ENCODE peak calls at places on chromosome 10, in nine cellular contexts. One of them, this sample, is unnamed. For H3K36me3, the result is how much of the 10 kb centered on the place peaks cover.

GRCh38 chr10:1036341-1036791 is 10.7 kb upstream of the IDI2 start:
- DNase-seq in right lobe of liver: no peak
- DNase-seq in GM23338: no peak
- DNase-seq in heart left ventricle: no peak
- DNase-seq in uterus: no peak
- DNase-seq in brain microvascular endothelial cell: peak
- DNase-seq in BJ: no peak
- DNase-seq in MM.1S: no peak
- DNase-seq in fibroblast of lung: peak
- DNase-seq in this sample: peak

GRCh38 chr10:35027567-35027966 is 62.6 kb downstream of the CUL2 start:
- DNase-seq in right lobe of liver: no peak
- DNase-seq in GM23338: peak
- DNase-seq in heart left ventricle: no peak
- DNase-seq in uterus: no peak
- DNase-seq in brain microvascular endothelial cell: no peak
- DNase-seq in BJ: peak
- DNase-seq in MM.1S: peak
- DNase-seq in fibroblast of lung: peak
- DNase-seq in this sample: no peak

GRCh38 chr10:4006051-4006450 is 221.0 kb upstream of the KLF6 start:
- DNase-seq in right lobe of liver: no peak
- DNase-seq in GM23338: no peak
- DNase-seq in heart left ventricle: no peak
- DNase-seq in uterus: no peak
- DNase-seq in brain microvascular endothelial cell: no peak
- DNase-seq in BJ: no peak
- DNase-seq in MM.1S: no peak
- DNase-seq in fibroblast of lung: no peak
- DNase-seq in this sample: no peak

GRCh38 chr10:44960482-44961230 is 1.1 kb downstream of the RASSF4 start:
- DNase-seq in right lobe of liver: no peak
- DNase-seq in GM23338: no peak
- DNase-seq in heart left ventricle: no peak
- DNase-seq in uterus: no peak
- DNase-seq in brain microvascular endothelial cell: no peak
- DNase-seq in BJ: no peak
- DNase-seq in MM.1S: peak
- DNase-seq in fibroblast of lung: no peak
- DNase-seq in this sample: peak

GRCh38 chr10:52316005-52316404 is 1.9 kb downstream of the DKK1 start:
- DNase-seq in right lobe of liver: no peak
- DNase-seq in GM23338: no peak
- DNase-seq in heart left ventricle: no peak
- DNase-seq in uterus: no peak
- DNase-seq in brain microvascular endothelial cell: peak
- DNase-seq in BJ: no peak
- DNase-seq in MM.1S: no peak
- DNase-seq in fibroblast of lung: peak
- DNase-seq in this sample: no peak

GRCh38 chr10:119104653-119105024 is 726 bp downstream of the DENND10 start:
- DNase-seq in right lobe of liver: peak
- DNase-seq in GM23338: peak
- DNase-seq in heart left ventricle: no peak
- DNase-seq in uterus: peak
- DNase-seq in brain microvascular endothelial cell: no peak
- DNase-seq in BJ: no peak
- DNase-seq in MM.1S: no peak
- DNase-seq in fibroblast of lung: peak
- DNase-seq in this sample: peak

GRCh38 chr10:3769511-3769910 is 15.5 kb downstream of the KLF6 start:
- DNase-seq in right lobe of liver: no peak
- DNase-seq in GM23338: no peak
- DNase-seq in heart left ventricle: no peak
- DNase-seq in uterus: no peak
- DNase-seq in brain microvascular endothelial cell: no peak
- DNase-seq in BJ: no peak
- DNase-seq in MM.1S: no peak
- DNase-seq in fibroblast of lung: no peak
- DNase-seq in this sample: no peak

GRCh38 chr10:53422223-53422888 is 649.8 kb upstream of the MBL2 start:
- DNase-seq in right lobe of liver: no peak
- DNase-seq in GM23338: peak
- DNase-seq in heart left ventricle: no peak
- DNase-seq in uterus: no peak
- DNase-seq in brain microvascular endothelial cell: no peak
- DNase-seq in BJ: no peak
- DNase-seq in MM.1S: no peak
- DNase-seq in fibroblast of lung: no peak
- DNase-seq in this sample: peak

GRCh38 chr10:110387983-110388681 is 83.4 kb upstream of the SMNDC1 start:
- DNase-seq in right lobe of liver: no peak
- DNase-seq in GM23338: no peak
- DNase-seq in heart left ventricle: no peak
- DNase-seq in uterus: no peak
- DNase-seq in brain microvascular endothelial cell: no peak
- DNase-seq in BJ: peak
- DNase-seq in MM.1S: peak
- DNase-seq in fibroblast of lung: no peak
- DNase-seq in this sample: no peak

GRCh38 chr10:37101261-37101660 is 24.1 kb upstream of the ANKRD30A start:
- DNase-seq in right lobe of liver: no peak
- DNase-seq in GM23338: no peak
- DNase-seq in heart left ventricle: no peak
- DNase-seq in uterus: no peak
- DNase-seq in brain microvascular endothelial cell: no peak
- DNase-seq in BJ: no peak
- DNase-seq in MM.1S: no peak
- DNase-seq in fibroblast of lung: no peak
- DNase-seq in this sample: no peak

GRCh38 chr10:30581779-30582380 is 47.7 kb downstream of the LYZL2 start:
- DNase-seq in right lobe of liver: no peak
- DNase-seq in GM23338: peak
- DNase-seq in heart left ventricle: no peak
- DNase-seq in uterus: no peak
- DNase-seq in brain microvascular endothelial cell: peak
- DNase-seq in BJ: no peak
- DNase-seq in MM.1S: no peak
- DNase-seq in fibroblast of lung: peak
- DNase-seq in this sample: peak

GRCh38 chr10:11260136-11260535 is 242.5 kb downstream of the CELF2 start:
- DNase-seq in right lobe of liver: no peak
- DNase-seq in GM23338: no peak
- DNase-seq in heart left ventricle: no peak
- DNase-seq in uterus: no peak
- DNase-seq in brain microvascular endothelial cell: no peak
- DNase-seq in BJ: no peak
- DNase-seq in MM.1S: peak
- DNase-seq in fibroblast of lung: no peak
- DNase-seq in this sample: no peak

GRCh38 chr10:14304029-14304428 is 26.7 kb downstream of the FRMD4A start:
- DNase-seq in right lobe of liver: no peak
- DNase-seq in GM23338: no peak
- DNase-seq in heart left ventricle: no peak
- DNase-seq in uterus: no peak
- DNase-seq in brain microvascular endothelial cell: no peak
- DNase-seq in BJ: no peak
- DNase-seq in MM.1S: no peak
- DNase-seq in fibroblast of lung: no peak
- DNase-seq in this sample: no peak

GRCh38 chr10:21021843-21022594 is 124.9 kb upstream of the NEBL start:
- DNase-seq in right lobe of liver: no peak
- DNase-seq in GM23338: peak
- DNase-seq in heart left ventricle: no peak
- DNase-seq in uterus: no peak
- DNase-seq in brain microvascular endothelial cell: no peak
- DNase-seq in BJ: no peak
- DNase-seq in MM.1S: no peak
- DNase-seq in fibroblast of lung: no peak
- DNase-seq in this sample: peak

GRCh38 chr10:72049969-72050781 is 38.2 kb downstream of the SPOCK2 start:
- DNase-seq in right lobe of liver: no peak
- DNase-seq in GM23338: peak
- DNase-seq in heart left ventricle: no peak
- DNase-seq in uterus: no peak
- DNase-seq in brain microvascular endothelial cell: no peak
- DNase-seq in BJ: no peak
- DNase-seq in MM.1S: no peak
- DNase-seq in fibroblast of lung: no peak
- DNase-seq in this sample: peak

DNA sequence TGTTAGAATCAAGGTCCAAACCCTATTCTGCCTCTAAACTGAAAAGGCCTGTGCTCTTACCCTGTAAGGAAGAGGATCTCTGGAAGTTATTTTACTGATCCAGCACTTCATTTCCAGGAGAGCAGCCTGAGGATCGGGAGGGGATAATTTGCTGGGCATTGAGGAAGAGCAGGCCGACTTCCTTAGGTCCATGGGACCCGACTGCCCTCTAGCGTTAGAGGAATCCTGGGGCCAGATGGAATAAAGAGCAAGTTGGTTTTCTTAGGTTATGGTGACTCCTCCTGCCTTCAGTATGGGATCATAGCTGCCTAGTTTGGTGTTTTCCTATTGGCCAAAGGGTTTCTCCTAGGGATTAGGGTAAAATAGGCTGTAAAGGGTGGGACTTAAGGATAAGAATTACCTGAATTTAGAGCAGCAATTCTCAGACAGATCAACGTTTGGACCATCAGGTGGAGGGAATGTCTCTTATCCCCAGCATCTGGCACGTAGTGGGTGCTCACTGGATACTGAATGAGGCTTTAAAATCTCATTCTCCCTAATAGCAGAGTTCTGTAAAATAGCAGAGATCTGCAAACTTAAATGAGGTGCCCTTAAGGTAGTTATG is 40.0 kb upstream of the SORBS1 start:
- DNase-seq in right lobe of liver: peak
- DNase-seq in GM23338: peak
- DNase-seq in heart left ventricle: peak
- DNase-seq in uterus: peak
- DNase-seq in brain microvascular endothelial cell: peak
- DNase-seq in BJ: peak
- DNase-seq in MM.1S: peak
- DNase-seq in fibroblast of lung: peak
- DNase-seq in this sample: peak
- TF ChIP-seq CTCF in right lobe of liver: peak
- TF ChIP-seq CTCF in GM23338: peak
- TF ChIP-seq CTCF in heart left ventricle: peak
- TF ChIP-seq CTCF in uterus: peak
- TF ChIP-seq CTCF in brain microvascular endothelial cell: peak
- TF ChIP-seq CTCF in BJ: peak
- TF ChIP-seq CTCF in MM.1S: peak
- TF ChIP-seq CTCF in fibroblast of lung: peak
- TF ChIP-seq CTCF in this sample: peak

GRCh38 chr10:31927597-31928530 is 767 bp downstream of the ARHGAP12 start:
- DNase-seq in right lobe of liver: peak
- DNase-seq in GM23338: peak
- DNase-seq in heart left ventricle: peak
- DNase-seq in uterus: peak
- DNase-seq in brain microvascular endothelial cell: no peak
- DNase-seq in BJ: no peak
- DNase-seq in MM.1S: peak
- DNase-seq in fibroblast of lung: peak
- DNase-seq in this sample: peak

GRCh38 chr10:31928531-31929259 is at the start of gene ARHGAP12:
- DNase-seq in right lobe of liver: peak
- DNase-seq in GM23338: peak
- DNase-seq in heart left ventricle: peak
- DNase-seq in uterus: peak
- DNase-seq in brain microvascular endothelial cell: peak
- DNase-seq in BJ: no peak
- DNase-seq in MM.1S: peak
- DNase-seq in fibroblast of lung: peak
- DNase-seq in this sample: peak

GRCh38 chr10:31924833-31925232 is 3.8 kb downstream of the ARHGAP12 start:
- DNase-seq in right lobe of liver: no peak
- DNase-seq in GM23338: no peak
- DNase-seq in heart left ventricle: no peak
- DNase-seq in uterus: no peak
- DNase-seq in brain microvascular endothelial cell: no peak
- DNase-seq in BJ: no peak
- DNase-seq in MM.1S: no peak
- DNase-seq in fibroblast of lung: no peak
- DNase-seq in this sample: no peak

GRCh38 chr10:31926765-31927596 is 1.6 kb downstream of the ARHGAP12 start:
- DNase-seq in right lobe of liver: no peak
- DNase-seq in GM23338: no peak
- DNase-seq in heart left ventricle: no peak
- DNase-seq in uterus: no peak
- DNase-seq in brain microvascular endothelial cell: no peak
- DNase-seq in BJ: no peak
- DNase-seq in MM.1S: no peak
- DNase-seq in fibroblast of lung: no peak
- DNase-seq in this sample: peak

DNA sequence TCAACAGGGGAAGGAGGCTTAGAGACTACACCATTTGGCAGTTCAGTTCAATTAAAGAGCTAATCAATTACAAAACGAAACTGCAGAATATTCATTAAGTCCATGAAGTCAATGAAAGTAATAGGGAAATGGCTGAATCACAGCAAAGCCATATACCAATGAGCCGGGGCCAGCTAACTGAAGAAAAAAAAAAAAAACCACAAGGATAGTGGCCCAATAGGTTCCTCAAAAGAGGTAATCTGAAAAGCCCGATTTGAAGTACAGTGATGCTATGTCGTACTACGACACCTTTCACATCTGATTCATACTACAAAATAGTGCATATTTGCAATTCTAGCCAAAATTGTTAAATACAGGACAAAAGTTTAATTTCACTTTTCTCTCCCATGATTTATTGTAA is 2.5 kb downstream of the ARHGAP12 start:
- DNase-seq in right lobe of liver: no peak
- DNase-seq in GM23338: no peak
- DNase-seq in heart left ventricle: no peak
- DNase-seq in uterus: no peak
- DNase-seq in brain microvascular endothelial cell: no peak
- DNase-seq in BJ: no peak
- DNase-seq in MM.1S: no peak
- DNase-seq in fibroblast of lung: no peak
- DNase-seq in this sample: no peak
- H3K4me3 ChIP-seq in right lobe of liver: no peak
- H3K4me3 ChIP-seq in GM23338: no peak
- H3K4me3 ChIP-seq in heart left ventricle: no peak
- H3K4me3 ChIP-seq in uterus: no peak
- H3K4me3 ChIP-seq in brain microvascular endothelial cell: no peak
- H3K4me3 ChIP-seq in BJ: no peak
- H3K4me3 ChIP-seq in MM.1S: no peak
- H3K4me3 ChIP-seq in fibroblast of lung: no peak
- H3K4me3 ChIP-seq in this sample: peak

GRCh38 chr10:87803831-87804230 is 14.2 kb downstream of the ATAD1 start:
- DNase-seq in right lobe of liver: no peak
- DNase-seq in GM23338: no peak
- DNase-seq in heart left ventricle: no peak
- DNase-seq in uterus: no peak
- DNase-seq in brain microvascular endothelial cell: no peak
- DNase-seq in BJ: no peak
- DNase-seq in MM.1S: no peak
- DNase-seq in fibroblast of lung: no peak
- DNase-seq in this sample: no peak
- H3K36me3 ChIP-seq in right lobe of liver: under half
- H3K36me3 ChIP-seq in GM23338: under half
- H3K36me3 ChIP-seq in heart left ventricle: under half
- H3K36me3 ChIP-seq in uterus: under half
- H3K36me3 ChIP-seq in brain microvascular endothelial cell: under half
- H3K36me3 ChIP-seq in BJ: under half
- H3K36me3 ChIP-seq in MM.1S: under half
- H3K36me3 ChIP-seq in fibroblast of lung: under half
- H3K36me3 ChIP-seq in this sample: half or more

GRCh38 chr10:130109796-130110235 is 814 bp downstream of the C10orf143 start:
- DNase-seq in right lobe of liver: no peak
- DNase-seq in GM23338: peak
- DNase-seq in heart left ventricle: no peak
- DNase-seq in uterus: peak
- DNase-seq in brain microvascular endothelial cell: peak
- DNase-seq in BJ: peak
- DNase-seq in MM.1S: peak
- DNase-seq in fibroblast of lung: peak
- DNase-seq in this sample: peak
- TF ChIP-seq CTCF in right lobe of liver: peak
- TF ChIP-seq CTCF in GM23338: peak
- TF ChIP-seq CTCF in heart left ventricle: peak
- TF ChIP-seq CTCF in uterus: peak
- TF ChIP-seq CTCF in brain microvascular endothelial cell: peak
- TF ChIP-seq CTCF in BJ: peak
- TF ChIP-seq CTCF in MM.1S: peak
- TF ChIP-seq CTCF in fibroblast of lung: peak
- TF ChIP-seq CTCF in this sample: peak

This sample was measured in endodermal cell.